ENCODE peak calls at places on chromosomes 12 and 14, in seven cellular contexts. I, C, K, P, U, A and O are unnamed samples.

GRCh38 chr12:65171870-65172269 is 2.5 kb downstream of the LEMD3 start:
- DNase-seq in U (no peak), C (no peak), A (no peak), I (no peak), K (no peak), P (peak), O (no peak)

GRCh38 chr12:62472472-62472871 is 5.8 kb downstream of the MON2 start:
- DNase-seq in U (no peak), C (no peak), K (no peak), P (peak), A (no peak), I (no peak), O (no peak)

GRCh38 chr12:94706250-94706661 is 55.9 kb upstream of the TMCC3 start:
- DNase-seq in K (peak), A (no peak), I (no peak), P (no peak), C (no peak), U (no peak), O (no peak)

GRCh38 chr12:93500201-93500600 is 32.9 kb downstream of the MRPL42 start:
- DNase-seq in P (no peak), U (no peak), C (no peak), A (no peak), I (no peak), K (no peak), O (no peak)

GRCh38 chr12:101670007-101670671 is 27.3 kb upstream of the CHPT1 start:
- DNase-seq in A (no peak), C (peak), K (no peak), P (peak), U (peak), I (peak), O (peak)

GRCh38 chr12:89593873-89594272 is 68.0 kb upstream of the POC1B start:
- DNase-seq in U (no peak), K (no peak), A (no peak), C (no peak), I (no peak), P (no peak), O (no peak)

GRCh38 chr12:105100207-105100985 is 7.1 kb upstream of the WASHC4 start:
- DNase-seq in P (no peak), K (no peak), C (no peak), A (no peak), U (no peak), I (peak), O (no peak)

GRCh38 chr14:99257122-99257672 is 14.8 kb downstream of the BCL11B start:
- DNase-seq in U (no peak), I (no peak), A (no peak), C (no peak), K (no peak), P (no peak), O (no peak)

GRCh38 chr12:63930971-63931370 is 86.5 kb downstream of the SRGAP1 start:
- DNase-seq in I (no peak), K (no peak), C (no peak), P (no peak), U (no peak), A (no peak), O (no peak)

GRCh38 chr12:86230516-86231146 is 25.6 kb downstream of the MGAT4C start:
- DNase-seq in I (no peak), P (no peak), A (no peak), U (no peak), K (no peak), C (no peak), O (no peak)

GRCh38 chr14:38900887-38901286 is 202.1 kb downstream of the SEC23A start:
- DNase-seq in U (no peak), P (no peak), A (no peak), I (no peak), K (no peak), C (no peak), O (no peak)

GRCh38 chr12:65098364-65098763 is 22.7 kb downstream of the WIF1 start:
- DNase-seq in A (no peak), K (no peak), U (no peak), I (no peak), C (no peak), P (no peak), O (no peak)

GRCh38 chr12:1936406-1937320 is 18.2 kb upstream of the CACNA2D4 start:
- DNase-seq in C (no peak), K (no peak), U (no peak), I (no peak), A (no peak), P (no peak), O (peak)

GRCh38 chr12:123531091-123531490 is 2.4 kb downstream of the RILPL1 start:
- DNase-seq in U (no peak), C (no peak), K (no peak), I (no peak), P (no peak), A (no peak), O (no peak)

GRCh38 chr12:103830025-103830725 is 10.9 kb downstream of the NT5DC3 start:
- DNase-seq in P (no peak), U (no peak), I (no peak), A (no peak), K (no peak), C (no peak), O (no peak)

GRCh38 chr14:76778546-76779215 is 17.4 kb downstream of the VASH1 start:
- DNase-seq in C (no peak), U (no peak), K (no peak), I (no peak), P (no peak), A (no peak), O (no peak)

GRCh38 chr12:24054411-24054810 is 104.9 kb upstream of the SOX5 start:
- DNase-seq in K (no peak), I (no peak), P (no peak), A (no peak), U (no peak), C (no peak), O (no peak)

GRCh38 chr14:101889898-101890297 is 74.5 kb upstream of the DYNC1H1 start:
- DNase-seq in K (no peak), P (no peak), C (no peak), U (no peak), A (no peak), I (no peak), O (no peak)

GRCh38 chr14:89366580-89367448 is 50.2 kb downstream of the FOXN3 start:
- DNase-seq in A (no peak), U (no peak), I (no peak), P (no peak), C (no peak), K (no peak), O (no peak)

GRCh38 chr12:88309546-88309945 is 167.4 kb downstream of the TMTC3 start:
- DNase-seq in I (no peak), A (no peak), U (no peak), K (no peak), C (no peak), P (no peak), O (no peak)

GRCh38 chr12:111777345-111778045 is 10.8 kb downstream of the ALDH2 start:
- DNase-seq in U (peak), A (no peak), I (no peak), K (no peak), P (no peak), C (no peak), O (no peak)

GRCh38 chr12:65911321-65911720 is 87.0 kb downstream of the HMGA2 start:
- DNase-seq in A (no peak), K (no peak), U (no peak), P (no peak), I (no peak), C (no peak), O (no peak)

GRCh38 chr14:70808402-70809237 is 693 bp downstream of the MAP3K9 start:
- DNase-seq in U (no peak), I (no peak), A (no peak), P (no peak), C (no peak), K (no peak), O (peak)
- TF ChIP-seq YY1 in U (peak), I (no peak), A (no peak), P (no peak), C (no peak), K (no peak), O (no peak)

GRCh38 chr14:103550451-103551337 is 11.8 kb downstream of the BAG5 start:
- DNase-seq in K (no peak), A (no peak), P (no peak), U (no peak), C (no peak), I (no peak), O (peak)
- TF ChIP-seq YY1 in K (no peak), A (no peak), P (no peak), U (no peak), C (no peak), I (no peak), O (no peak)

GRCh38 chr12:132642846-132643835 is 24.6 kb downstream of the P2RX2 start:
- DNase-seq in P (no peak), K (no peak), I (no peak), C (no peak), U (no peak), A (no peak), O (no peak)

GRCh38 chr12:132639996-132640520 is 21.5 kb downstream of the P2RX2 start:
- DNase-seq in U (no peak), K (no peak), I (no peak), P (no peak), A (no peak), C (no peak), O (no peak)

GRCh38 chr12:132641811-132642650 is 23.5 kb downstream of the P2RX2 start:
- DNase-seq in P (no peak), C (no peak), I (no peak), K (no peak), A (no peak), U (no peak), O (no peak)

GRCh38 chr12:132638541-132639408 is 20.2 kb downstream of the P2RX2 start:
- DNase-seq in U (peak), K (no peak), I (no peak), A (no peak), P (peak), C (no peak), O (peak)

DNA sequence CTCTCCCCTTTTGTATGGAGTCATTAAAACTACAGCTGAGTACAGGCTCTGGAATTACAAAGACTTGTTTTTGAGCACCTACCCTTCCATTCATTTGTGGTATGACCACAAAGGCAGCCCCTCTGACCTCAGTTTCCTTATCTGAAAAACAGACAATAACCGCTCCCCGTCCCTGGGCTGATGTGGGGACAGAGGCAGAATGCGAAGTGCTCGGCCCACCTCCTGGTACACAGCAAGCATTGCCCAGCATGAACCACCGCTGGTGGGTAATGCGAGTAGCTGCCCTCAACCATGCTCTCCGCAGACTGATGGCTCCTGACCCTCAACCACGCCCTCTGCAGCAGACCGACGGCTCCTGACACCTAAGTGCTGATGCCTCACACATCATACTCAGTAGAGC is 22.4 kb downstream of the P2RX2 start:
- DNase-seq in U (no peak), A (no peak), I (no peak), K (no peak), P (no peak), C (no peak), O (no peak)
- TF ChIP-seq YY1 in U (no peak), A (no peak), I (no peak), K (no peak), P (no peak), C (no peak), O (no peak)

GRCh38 chr12:55771736-55772135 is 28.8 kb downstream of the GDF11 start:
- DNase-seq in K (no peak), P (no peak), U (no peak), I (no peak), C (no peak), A (no peak), O (no peak)
- TF ChIP-seq YY1 in K (no peak), P (no peak), U (no peak), I (no peak), C (no peak), A (no peak), O (no peak)

GRCh38 chr14:42947991-42948390 is 1341.3 kb downstream of the LRFN5 start:
- DNase-seq in I (no peak), U (no peak), C (no peak), A (no peak), K (no peak), P (no peak), O (no peak)

DNA sequence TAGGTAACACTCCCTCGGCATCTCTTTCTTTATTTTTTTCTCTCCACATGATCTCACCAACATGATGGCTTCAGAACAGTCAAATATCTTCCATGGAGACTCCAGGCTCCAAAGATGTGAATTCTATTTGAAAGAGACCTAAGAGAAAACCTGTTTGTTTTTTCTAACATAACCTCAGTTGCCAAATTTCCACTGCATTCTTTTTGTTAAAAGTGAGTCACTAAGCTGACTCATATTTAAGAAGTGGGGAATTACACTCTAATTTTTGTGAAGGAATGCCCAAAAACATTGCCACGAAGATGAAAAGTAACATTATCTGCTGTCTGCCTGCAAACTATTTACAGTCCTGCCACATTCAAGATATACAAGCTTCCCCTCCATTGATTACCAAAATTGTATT is 1337.6 kb downstream of the LRFN5 start:
- DNase-seq in C (no peak), P (no peak), I (no peak), U (no peak), A (no peak), K (no peak), O (no peak)
- TF ChIP-seq YY1 in C (no peak), P (no peak), I (no peak), U (no peak), A (no peak), K (no peak), O (no peak)

GRCh38 chr14:21263284-21264024 is 5.8 kb downstream of the HNRNPC start:
- DNase-seq in I (no peak), P (no peak), C (no peak), A (no peak), K (no peak), U (no peak), O (no peak)
- TF ChIP-seq YY1 in I (no peak), P (no peak), C (no peak), A (no peak), K (no peak), U (no peak), O (no peak)

GRCh38 chr12:30794591-30795409 is 40.0 kb upstream of the CAPRIN2 start:
- DNase-seq in U (peak), P (peak), A (peak), I (peak), C (peak), K (no peak), O (no peak)
- TF ChIP-seq YY1 in U (no peak), P (no peak), A (no peak), I (peak), C (no peak), K (no peak), O (no peak)

GRCh38 chr12:124829008-124829707 is 34.5 kb downstream of the SCARB1 start:
- DNase-seq in I (no peak), U (peak), A (no peak), P (peak), C (no peak), K (no peak), O (no peak)

GRCh38 chr12:124830306-124830705 is 33.4 kb downstream of the SCARB1 start:
- DNase-seq in A (no peak), I (no peak), C (no peak), P (no peak), U (no peak), K (no peak), O (no peak)

GRCh38 chr12:124828264-124829007 is 35.2 kb downstream of the SCARB1 start:
- DNase-seq in K (no peak), C (no peak), A (no peak), I (no peak), U (peak), P (no peak), O (no peak)

GRCh38 chr12:124829708-124830304 is 33.9 kb downstream of the SCARB1 start:
- DNase-seq in I (no peak), K (no peak), U (peak), C (no peak), A (no peak), P (peak), O (no peak)

DNA sequence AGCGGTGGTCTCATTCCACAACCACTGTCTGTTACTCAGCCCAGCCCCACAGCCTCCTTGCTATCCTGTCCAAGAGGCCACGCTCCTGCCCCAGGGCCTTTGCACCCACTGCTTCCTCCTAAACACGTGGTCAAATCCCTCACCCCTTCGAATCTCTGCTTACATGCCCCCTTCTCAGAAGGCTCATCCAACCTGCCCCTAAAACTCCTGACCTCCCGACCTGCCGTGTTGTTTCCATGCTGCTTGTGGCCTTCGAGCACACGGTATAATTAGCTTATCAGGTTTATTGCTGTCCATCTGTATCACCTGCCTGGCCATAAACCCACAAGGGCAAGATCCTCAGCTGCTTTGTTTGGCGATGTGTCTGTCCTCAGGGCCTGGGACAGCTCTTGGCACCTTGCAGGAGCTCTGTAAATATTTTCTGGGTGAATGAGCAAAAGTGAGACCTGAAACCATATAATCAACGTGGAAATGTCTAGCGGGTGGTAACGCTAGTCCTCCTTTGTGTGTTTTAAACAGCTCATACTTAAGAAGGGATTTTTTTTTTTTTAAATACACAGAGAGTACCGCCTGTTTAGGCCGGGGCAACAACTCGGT is 36.0 kb downstream of the SCARB1 start:
- DNase-seq in C (no peak), U (no peak), A (no peak), P (no peak), I (no peak), K (peak), O (no peak)
- TF ChIP-seq YY1 in C (no peak), U (no peak), A (no peak), P (no peak), I (no peak), K (no peak), O (no peak)